ENCODE peak calls at places on chromosomes 6 and 20, in six cellular contexts. X is natural killer cell, I is choroid plexus epithelial cell, W is endodermal cell, U is fibroblast of lung, R is dorsolateral prefrontal cortex. T is an unnamed sample.

GRCh38 chr20:32354592-32355416 is 3.3 kb upstream of the ASXL1 start:
- DNase-seq in X (no peak), I (peak; percentile 70), W (no peak), U (peak; percentile 76), R (no peak), T (no peak)

GRCh38 chr6:145199961-145200360 is 535.4 kb downstream of the EPM2A start:
- DNase-seq in X (no peak), I (peak; percentile 43), W (no peak), U (peak; percentile 13), R (no peak), T (no peak)

GRCh38 chr6:158817298-158818007 is 1.7 kb downstream of the EZR start:
- DNase-seq in X (no peak), I (peak; percentile 31), W (peak; percentile 80), U (peak; percentile 54), R (no peak), T (peak; percentile 83)

GRCh38 chr6:170483413-170483812 is 69.7 kb downstream of the PSMB1 start:
- DNase-seq in X (no peak), I (no peak), W (no peak), U (no peak), R (no peak), T (no peak)

GRCh38 chr6:113258771-113259170 is 598.4 kb upstream of the MARCKS start:
- DNase-seq in X (no peak), I (no peak), W (no peak), U (no peak), R (no peak), T (no peak)

GRCh38 chr6:4856779-4857178 is 80.6 kb downstream of the CDYL start:
- DNase-seq in X (no peak), I (no peak), W (no peak), U (no peak), R (no peak), T (no peak)

GRCh38 chr20:12207875-12208274 is 290.2 kb downstream of the BTBD3 start:
- DNase-seq in X (no peak), I (peak; percentile 73), W (peak; percentile 85), U (peak; percentile 18), R (no peak), T (no peak)

GRCh38 chr6:14727494-14728395 is 518.1 kb upstream of the JARID2 start:
- DNase-seq in X (no peak), I (no peak), W (peak; percentile 11), U (no peak), R (no peak), T (no peak)

GRCh38 chr6:134678436-134678889 is 271.4 kb downstream of the ALDH8A1 start:
- DNase-seq in X (no peak), I (peak; percentile 86), W (no peak), U (peak; percentile 86), R (peak; percentile 84), T (no peak)

GRCh38 chr20:47713941-47714450 is 71.3 kb downstream of the SULF2 start:
- DNase-seq in X (no peak), I (no peak), W (no peak), U (no peak), R (no peak), T (no peak)

GRCh38 chr6:15441982-15442381 is 196.1 kb downstream of the JARID2 start:
- DNase-seq in X (no peak), I (no peak), W (no peak), U (no peak), R (no peak), T (no peak)

GRCh38 chr6:12296255-12296573 is 6.1 kb downstream of the EDN1 start:
- DNase-seq in X (no peak), I (peak; percentile 64), W (no peak), U (peak; percentile 89), R (no peak), T (no peak)

GRCh38 chr20:2858591-2858990 is 14.7 kb upstream of the PTPRA start:
- DNase-seq in X (no peak), I (no peak), W (no peak), U (no peak), R (no peak), T (no peak)

GRCh38 chr6:116154887-116155286 is 29.0 kb upstream of the COL10A1 start:
- DNase-seq in X (no peak), I (no peak), W (no peak), U (no peak), R (no peak), T (no peak)

GRCh38 chr20:22925613-22925983 is 109.5 kb upstream of the SSTR4 start:
- DNase-seq in X (no peak), I (no peak), W (no peak), U (no peak), R (no peak), T (no peak)

GRCh38 chr6:149436647-149437046 is 36.6 kb downstream of the SUMO4 start:
- DNase-seq in X (no peak), I (no peak), W (no peak), U (no peak), R (no peak), T (peak; percentile 69)

GRCh38 chr6:28693033-28693750 is 167.5 kb downstream of the GPX5 start:
- DNase-seq in X (no peak), I (peak; percentile 38), W (no peak), U (peak; percentile 9), R (no peak), T (no peak)

GRCh38 chr6:136136274-136136673 is 113.8 kb downstream of the MTFR2 start:
- DNase-seq in X (no peak), I (no peak), W (no peak), U (no peak), R (no peak), T (no peak)

GRCh38 chr20:3483309-3483708 is 12.5 kb downstream of the ATRN start:
- DNase-seq in X (no peak), I (no peak), W (no peak), U (no peak), R (no peak), T (no peak)

GRCh38 chr6:30781697-30782424 is 37.5 kb upstream of the IER3 start:
- DNase-seq in X (no peak), I (peak; percentile 100), W (no peak), U (peak; percentile 99), R (peak; percentile 91), T (peak; percentile 86)

DNA sequence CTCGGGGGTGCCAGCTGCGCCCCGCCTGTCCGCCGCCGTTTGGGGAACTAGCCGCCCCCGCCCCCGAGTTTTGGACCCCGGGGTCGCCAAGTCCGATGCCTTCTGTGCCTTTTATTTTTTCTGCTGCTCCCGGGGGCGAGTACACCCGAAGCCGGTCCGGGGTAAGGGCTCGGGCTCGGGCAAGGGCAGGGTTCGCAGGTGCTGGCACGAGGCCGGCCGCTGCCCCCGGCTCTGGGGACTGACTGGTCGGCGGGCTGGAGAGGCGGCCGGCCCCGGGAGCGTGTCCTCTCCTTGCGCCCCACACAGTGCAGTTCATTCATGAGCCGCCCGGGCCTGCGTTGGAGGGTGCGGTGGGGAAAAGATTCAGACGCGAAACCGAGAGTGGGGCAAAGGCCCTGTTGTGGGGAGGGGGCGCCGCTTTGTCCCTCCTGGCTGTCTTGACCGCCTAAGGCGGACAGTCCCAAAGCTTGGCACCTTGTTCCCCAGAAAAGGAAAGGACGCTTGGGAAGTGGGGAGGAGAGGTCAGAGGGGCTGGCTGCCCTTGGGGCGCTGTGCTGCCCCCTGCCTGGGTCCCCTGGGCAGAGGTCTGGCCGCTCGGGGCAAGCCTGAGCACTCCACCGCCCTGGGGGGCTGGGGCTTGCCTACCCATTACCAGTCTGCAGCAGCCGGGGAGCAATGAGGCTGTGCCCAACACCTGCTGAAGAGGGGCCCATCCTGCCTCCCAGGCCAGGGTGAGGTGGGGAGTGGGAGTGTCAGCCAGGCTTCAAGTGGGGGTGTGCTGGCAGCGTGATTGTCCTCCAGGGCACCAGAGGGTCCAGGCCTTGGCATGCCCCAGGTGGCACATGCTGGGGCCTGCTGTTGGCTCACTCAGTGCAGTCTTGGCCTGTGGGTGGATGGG is 915 bp downstream of the TMEM63B start:
- DNase-seq in X (peak; percentile 24), I (peak; percentile 25), W (peak; percentile 80), U (peak; percentile 33), R (peak; percentile 34), T (peak; percentile 90)
- TF ChIP-seq CTCF in X (no peak), I (no peak), W (peak; percentile 41), U (no peak), R (no peak), T (no peak)

GRCh38 chr6:7672066-7673062 is 53.5 kb upstream of the BMP6 start:
- DNase-seq in X (no peak), I (no peak), W (no peak), U (no peak), R (no peak), T (peak; percentile 44)

GRCh38 chr6:7674291-7674690 is 51.6 kb upstream of the BMP6 start:
- DNase-seq in X (no peak), I (peak; percentile 37), W (no peak), U (no peak), R (no peak), T (peak; percentile 39)

GRCh38 chr6:7671581-7671980 is 54.3 kb upstream of the BMP6 start:
- DNase-seq in X (no peak), I (peak; percentile 28), W (no peak), U (peak; percentile 40), R (no peak), T (no peak)

GRCh38 chr6:7671076-7671475 is 54.8 kb upstream of the BMP6 start:
- DNase-seq in X (no peak), I (no peak), W (no peak), U (peak; percentile 35), R (no peak), T (no peak)

DNA sequence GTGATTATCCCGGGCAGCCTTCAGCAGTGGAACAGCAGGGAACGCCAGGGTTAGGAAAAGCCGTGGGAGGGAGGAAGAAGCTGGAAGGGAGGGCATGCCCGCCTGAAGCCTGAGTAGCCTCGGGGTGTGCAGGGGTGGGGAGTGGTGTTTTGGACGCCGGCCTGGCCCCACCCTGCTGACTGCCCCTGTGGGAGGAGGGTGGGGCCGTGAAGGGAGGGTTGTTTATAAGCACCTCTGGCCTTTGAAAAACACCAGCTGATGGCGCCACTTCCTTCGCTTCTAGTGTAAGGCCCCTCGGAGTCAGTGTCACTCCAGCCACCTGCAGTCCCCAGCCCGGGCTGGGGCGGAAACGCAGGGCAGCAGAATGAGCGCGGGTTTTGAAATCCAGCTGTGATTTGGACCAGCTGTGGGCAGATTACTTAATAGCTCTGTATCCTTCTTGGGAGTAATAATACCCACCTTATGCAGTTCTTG is 52.8 kb upstream of the BMP6 start:
- DNase-seq in X (no peak), I (no peak), W (peak; percentile 89), U (peak; percentile 26), R (no peak), T (peak; percentile 59)
- TF ChIP-seq CTCF in X (no peak), I (peak; percentile 9), W (peak; percentile 70), U (no peak), R (no peak), T (no peak)

GRCh38 chr6:38671885-38672467 is 31.0 kb downstream of the GLO1 start:
- DNase-seq in X (no peak), I (peak; percentile 86), W (peak; percentile 67), U (peak; percentile 43), R (no peak), T (no peak)
- TF ChIP-seq CTCF in X (peak; percentile 78), I (peak; percentile 80), W (peak; percentile 88), U (peak; percentile 81), R (peak; percentile 77), T (peak; percentile 57)

GRCh38 chr6:63816401-63816975 is 180.9 kb downstream of the PHF3 start:
- DNase-seq in X (no peak), I (no peak), W (no peak), U (no peak), R (no peak), T (no peak)

GRCh38 chr6:63819831-63820230 is 184.2 kb downstream of the PHF3 start:
- DNase-seq in X (no peak), I (peak; percentile 37), W (no peak), U (no peak), R (no peak), T (no peak)

GRCh38 chr6:63814459-63814858 is 178.9 kb downstream of the PHF3 start:
- DNase-seq in X (no peak), I (peak; percentile 27), W (no peak), U (no peak), R (no peak), T (no peak)

GRCh38 chr6:63817492-63818050 is 182.0 kb downstream of the PHF3 start:
- DNase-seq in X (no peak), I (no peak), W (no peak), U (no peak), R (no peak), T (no peak)

GRCh38 chr6:63816979-63817436 is 181.4 kb downstream of the PHF3 start:
- DNase-seq in X (no peak), I (peak; percentile 61), W (peak; percentile 72), U (no peak), R (no peak), T (no peak)
- TF ChIP-seq CTCF in X (no peak), I (peak; percentile 63), W (peak; percentile 69), U (peak; percentile 26), R (peak; percentile 16), T (no peak)

T was measured in spleen.